ENCODE peak calls at places on chromosomes 12 and 14, in five cellular contexts. H, G, X, F and J are unnamed samples.

GRCh38 chr12:89494411-89495231 is 30.0 kb downstream of the GALNT4 start:
- DNase-seq in X (peak), H (no peak), F (no peak), G (no peak), J (no peak)

GRCh38 chr12:3458041-3458440 is 33.0 kb upstream of the PRMT8 start:
- DNase-seq in F (no peak), G (no peak), X (no peak), H (no peak), J (peak)

GRCh38 chr12:95336387-95337067 is 118.9 kb downstream of the VEZT start:
- DNase-seq in H (no peak), F (peak), G (peak), X (peak), J (peak)

GRCh38 chr14:91063119-91063518 is 2.7 kb upstream of the RPS6KA5 start:
- DNase-seq in H (peak), G (no peak), F (peak), X (peak), J (no peak)

GRCh38 chr12:31326689-31327659 is 1.0 kb upstream of the SINHCAF start:
- DNase-seq in F (no peak), X (no peak), H (no peak), G (no peak), J (no peak)

GRCh38 chr14:105077649-105077995 is 12.4 kb upstream of the GPR132 start:
- DNase-seq in G (no peak), X (no peak), H (no peak), F (no peak), J (no peak)

GRCh38 chr12:116673713-116674112 is 64.2 kb downstream of the SPRING1 start:
- DNase-seq in X (peak), G (no peak), F (no peak), H (no peak), J (peak)

GRCh38 chr12:115166698-115167315 is 482.8 kb upstream of the TBX3 start:
- DNase-seq in X (no peak), H (no peak), F (peak), G (no peak), J (no peak)

GRCh38 chr12:107801150-107801549 is 26.6 kb downstream of the ASCL4 start:
- DNase-seq in X (no peak), H (no peak), F (no peak), G (no peak), J (no peak)

GRCh38 chr14:102882233-102882906 is 40.1 kb upstream of the AMN start:
- DNase-seq in F (no peak), X (no peak), G (no peak), H (no peak), J (no peak)

GRCh38 chr12:13289644-13290285 is 93.2 kb downstream of the EMP1 start:
- DNase-seq in F (no peak), H (no peak), G (no peak), X (no peak), J (no peak)

GRCh38 chr12:111753144-111753881 is 13.4 kb upstream of the ALDH2 start:
- DNase-seq in X (peak), H (no peak), F (peak), G (peak), J (peak)

GRCh38 chr14:37678916-37679315 is 83.5 kb downstream of the TTC6 start:
- DNase-seq in G (no peak), H (no peak), X (no peak), F (peak), J (no peak)

GRCh38 chr14:81164167-81164774 is 56.5 kb downstream of the GTF2A1 start:
- DNase-seq in X (peak), F (peak), G (peak), H (peak), J (peak)

GRCh38 chr12:77133566-77133965 is 68.2 kb upstream of the E2F7 start:
- DNase-seq in X (no peak), G (no peak), H (no peak), F (peak), J (no peak)

GRCh38 chr12:89351489-89352241 is 636 bp downstream of the DUSP6 start:
- DNase-seq in H (no peak), F (no peak), G (peak), X (no peak), J (no peak)

GRCh38 chr14:98711453-98711852 is 560.5 kb downstream of the BCL11B start:
- DNase-seq in H (no peak), X (no peak), G (no peak), F (no peak), J (no peak)

GRCh38 chr14:75885829-75886228 is 96.0 kb downstream of the TGFB3 start:
- DNase-seq in H (no peak), X (no peak), F (no peak), G (no peak), J (no peak)

GRCh38 chr12:48261773-48262172 is 58.7 kb upstream of the OR10AD1 start:
- DNase-seq in X (no peak), H (no peak), G (no peak), F (no peak), J (no peak)

GRCh38 chr12:8648598-8649205 is 13.9 kb downstream of the MFAP5 start:
- DNase-seq in H (peak), F (no peak), G (no peak), X (no peak), J (no peak)

GRCh38 chr14:76293923-76294322 is 82.0 kb upstream of the ESRRB start:
- DNase-seq in H (no peak), X (no peak), F (peak), G (no peak), J (no peak)

GRCh38 chr12:77888611-77889010 is 57.9 kb downstream of the NAV3 start:
- DNase-seq in G (peak), X (no peak), H (no peak), F (peak), J (peak)

GRCh38 chr12:13390381-13390856 is 193.9 kb downstream of the EMP1 start:
- DNase-seq in H (no peak), F (no peak), X (no peak), G (peak), J (peak)

GRCh38 chr12:51886021-51886710 is 1.7 kb upstream of the ANKRD33 start:
- DNase-seq in G (peak), H (no peak), F (peak), X (peak), J (no peak)

GRCh38 chr12:117047810-117048584 is 51.2 kb downstream of the TESC start:
- DNase-seq in G (no peak), H (no peak), X (no peak), F (peak), J (no peak)

GRCh38 chr12:2283910-2284309 is 231.1 kb downstream of the CACNA1C start:
- DNase-seq in H (no peak), G (no peak), X (no peak), F (no peak), J (no peak)

GRCh38 chr14:101037021-101037817 is 133.7 kb upstream of the RTL1 start:
- DNase-seq in X (no peak), G (no peak), F (no peak), H (no peak), J (no peak)

GRCh38 chr14:100603341-100604125 is 16.3 kb upstream of the BEGAIN start:
- DNase-seq in X (no peak), F (no peak), H (no peak), G (no peak), J (no peak)

GRCh38 chr14:89621791-89622638 is 205.0 kb upstream of the FOXN3 start:
- DNase-seq in X (no peak), G (no peak), H (no peak), F (peak), J (no peak)

GRCh38 chr12:52125499-52125900 is 46.0 kb downstream of the SMIM41 start:
- DNase-seq in F (no peak), G (no peak), X (no peak), H (no peak), J (no peak)

GRCh38 chr12:59736786-59737185 is 141.0 kb downstream of the SLC16A7 start:
- DNase-seq in X (no peak), F (no peak), G (no peak), H (no peak), J (no peak)

GRCh38 chr12:78146365-78146772 is 315.7 kb downstream of the NAV3 start:
- DNase-seq in G (no peak), H (no peak), F (peak), X (peak), J (peak)

GRCh38 chr12:13091831-13092230 is 11.6 kb downstream of the GSG1 start:
- DNase-seq in H (no peak), X (no peak), G (no peak), F (no peak), J (no peak)

GRCh38 chr12:59023861-59024424 is 103.6 kb upstream of the LRIG3 start:
- DNase-seq in H (no peak), G (no peak), X (no peak), F (no peak), J (no peak)

GRCh38 chr12:53127169-53127568 is 23.9 kb downstream of the SOAT2 start:
- DNase-seq in F (no peak), X (no peak), H (no peak), G (no peak), J (no peak)
- TF ChIP-seq REST in F (no peak), X (no peak), H (no peak), G (no peak), J (no peak)

GRCh38 chr12:67069451-67070306 is 199.5 kb upstream of the CAND1 start:
- DNase-seq in G (peak), X (no peak), F (peak), H (no peak), J (no peak)
- TF ChIP-seq CEBPB in G (no peak), X (no peak), F (no peak), H (no peak), J (no peak)

DNA sequence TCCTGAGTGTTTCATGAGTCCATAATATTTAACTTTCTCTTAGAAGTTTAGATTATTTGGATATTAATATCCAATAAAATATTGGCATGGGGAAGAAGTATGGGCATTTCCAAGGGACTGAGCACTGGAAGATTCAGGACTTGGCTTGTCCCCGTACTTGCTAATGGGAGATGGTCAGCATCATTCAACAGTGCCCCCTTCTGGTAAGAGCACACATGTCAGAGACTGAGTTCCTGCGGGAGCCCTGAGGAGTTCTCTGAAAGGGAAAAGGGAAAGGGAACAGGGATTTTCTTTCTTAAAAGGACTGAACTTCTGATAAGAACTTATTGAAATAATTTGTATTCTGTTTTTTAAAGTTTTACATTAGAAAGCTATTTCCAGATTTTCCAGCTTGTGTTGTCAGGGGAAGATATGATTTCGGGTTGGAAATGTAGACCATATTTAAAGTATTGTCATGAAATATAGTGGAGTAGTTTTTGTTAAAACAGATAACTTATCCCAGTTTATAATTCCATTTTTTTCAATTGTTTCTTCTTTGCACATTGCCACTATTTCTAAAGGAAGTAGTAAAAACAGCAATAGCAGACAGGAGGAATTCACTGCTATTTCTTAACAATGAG is 59.8 kb upstream of the C12orf71 start:
- DNase-seq in F (peak), G (peak), X (peak), H (no peak), J (peak)
- TF ChIP-seq REST in F (no peak), G (no peak), X (no peak), H (no peak), J (no peak)

GRCh38 chr14:62126885-62127478 is 364.8 kb downstream of the SNAPC1 start:
- DNase-seq in X (peak), G (peak), H (no peak), F (peak), J (peak)
- TF ChIP-seq CEBPB in X (no peak), G (no peak), H (no peak), F (no peak), J (no peak)

GRCh38 chr14:29853272-29853671 is 74.4 kb downstream of the PRKD1 start:
- DNase-seq in X (no peak), F (no peak), H (no peak), G (no peak), J (no peak)

GRCh38 chr14:29856516-29856915 is 71.1 kb downstream of the PRKD1 start:
- DNase-seq in H (no peak), G (no peak), X (no peak), F (no peak), J (no peak)

GRCh38 chr14:29857545-29857944 is 70.1 kb downstream of the PRKD1 start:
- DNase-seq in X (no peak), F (no peak), H (peak), G (no peak), J (no peak)

GRCh38 chr14:29861996-29862395 is 65.7 kb downstream of the PRKD1 start:
- DNase-seq in F (no peak), G (no peak), H (no peak), X (no peak), J (no peak)

GRCh38 chr14:29858299-29858698 is 69.3 kb downstream of the PRKD1 start:
- DNase-seq in G (no peak), F (no peak), X (no peak), H (peak), J (no peak)
- TF ChIP-seq REST in G (no peak), F (no peak), X (no peak), H (no peak), J (no peak)

DNA sequence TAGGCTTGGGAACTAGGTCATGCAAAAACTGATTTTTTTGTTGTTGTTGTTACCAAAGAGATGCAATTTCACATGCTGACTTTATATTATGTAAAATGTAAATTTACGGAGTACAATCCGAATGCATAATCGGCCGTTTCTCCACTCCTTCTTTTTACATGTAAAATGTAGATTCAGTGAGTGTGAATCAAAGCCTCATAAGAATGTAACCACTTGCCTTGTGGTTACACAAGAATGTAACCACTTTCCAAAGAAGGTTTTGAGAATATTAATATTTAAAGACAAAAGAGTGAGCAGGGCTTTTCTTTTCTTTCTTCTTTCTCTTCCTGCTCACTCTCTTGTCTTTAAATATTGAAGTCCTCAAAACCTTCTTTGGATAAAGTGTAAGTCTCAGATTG is 26.6 kb upstream of the CD69 start:
- DNase-seq in G (no peak), X (no peak), H (no peak), F (no peak), J (no peak)
- TF ChIP-seq CEBPB in G (no peak), X (no peak), H (no peak), F (no peak), J (no peak)